ENCODE peak calls at places on chromosomes 7 and 10, in ten cellular contexts. One of them, this sample, is unnamed.

GRCh38 chr7:15197359-15197977 is 294.9 kb upstream of the DGKB start:
- DNase-seq in fibroblast of pulmonary artery: no peak
- DNase-seq in mucosa of descending colon: no peak
- DNase-seq in neural progenitor cell: no peak
- DNase-seq in PC-3: no peak
- DNase-seq in fibroblast of lung: peak
- DNase-seq in AG10803: no peak
- DNase-seq in AG04450: no peak
- DNase-seq in brain microvascular endothelial cell: no peak
- DNase-seq in bronchial epithelial cell: no peak
- DNase-seq in this sample: no peak

GRCh38 chr10:119687192-119688032 is 36.2 kb downstream of the BAG3 start:
- DNase-seq in fibroblast of pulmonary artery: peak
- DNase-seq in mucosa of descending colon: no peak
- DNase-seq in neural progenitor cell: peak
- DNase-seq in PC-3: peak
- DNase-seq in fibroblast of lung: no peak
- DNase-seq in AG10803: no peak
- DNase-seq in AG04450: no peak
- DNase-seq in brain microvascular endothelial cell: no peak
- DNase-seq in bronchial epithelial cell: no peak
- DNase-seq in this sample: no peak

GRCh38 chr7:157394246-157395191 is 57.7 kb downstream of the DNAJB6 start:
- DNase-seq in fibroblast of pulmonary artery: no peak
- DNase-seq in mucosa of descending colon: no peak
- DNase-seq in neural progenitor cell: no peak
- DNase-seq in PC-3: no peak
- DNase-seq in fibroblast of lung: peak
- DNase-seq in AG10803: no peak
- DNase-seq in AG04450: peak
- DNase-seq in brain microvascular endothelial cell: peak
- DNase-seq in bronchial epithelial cell: peak
- DNase-seq in this sample: no peak

GRCh38 chr10:31745612-31746376 is 182.8 kb downstream of the ARHGAP12 start:
- DNase-seq in fibroblast of pulmonary artery: peak
- DNase-seq in mucosa of descending colon: no peak
- DNase-seq in neural progenitor cell: no peak
- DNase-seq in PC-3: peak
- DNase-seq in fibroblast of lung: peak
- DNase-seq in AG10803: peak
- DNase-seq in AG04450: peak
- DNase-seq in brain microvascular endothelial cell: peak
- DNase-seq in bronchial epithelial cell: peak
- DNase-seq in this sample: no peak

GRCh38 chr10:92844746-92845145 is 3.6 kb upstream of the EXOC6 start:
- DNase-seq in fibroblast of pulmonary artery: peak
- DNase-seq in mucosa of descending colon: no peak
- DNase-seq in neural progenitor cell: peak
- DNase-seq in PC-3: no peak
- DNase-seq in fibroblast of lung: no peak
- DNase-seq in AG10803: no peak
- DNase-seq in AG04450: no peak
- DNase-seq in brain microvascular endothelial cell: no peak
- DNase-seq in bronchial epithelial cell: no peak
- DNase-seq in this sample: no peak

GRCh38 chr10:89475567-89475966 is 59.8 kb downstream of the SLC16A12 start:
- DNase-seq in fibroblast of pulmonary artery: no peak
- DNase-seq in mucosa of descending colon: no peak
- DNase-seq in neural progenitor cell: no peak
- DNase-seq in PC-3: no peak
- DNase-seq in fibroblast of lung: peak
- DNase-seq in AG10803: no peak
- DNase-seq in AG04450: no peak
- DNase-seq in brain microvascular endothelial cell: no peak
- DNase-seq in bronchial epithelial cell: no peak
- DNase-seq in this sample: no peak

GRCh38 chr10:64059884-64060283 is 538.7 kb downstream of the REEP3 start:
- DNase-seq in fibroblast of pulmonary artery: no peak
- DNase-seq in mucosa of descending colon: no peak
- DNase-seq in neural progenitor cell: no peak
- DNase-seq in PC-3: no peak
- DNase-seq in fibroblast of lung: no peak
- DNase-seq in AG10803: no peak
- DNase-seq in AG04450: no peak
- DNase-seq in brain microvascular endothelial cell: no peak
- DNase-seq in bronchial epithelial cell: no peak
- DNase-seq in this sample: no peak

GRCh38 chr10:61464461-61465215 is 11.5 kb upstream of the TMEM26 start:
- DNase-seq in fibroblast of pulmonary artery: peak
- DNase-seq in mucosa of descending colon: no peak
- DNase-seq in neural progenitor cell: no peak
- DNase-seq in PC-3: peak
- DNase-seq in fibroblast of lung: peak
- DNase-seq in AG10803: peak
- DNase-seq in AG04450: peak
- DNase-seq in brain microvascular endothelial cell: peak
- DNase-seq in bronchial epithelial cell: peak
- DNase-seq in this sample: no peak

GRCh38 chr7:20795881-20796280 is 9.2 kb upstream of the SP8 start:
- DNase-seq in fibroblast of pulmonary artery: no peak
- DNase-seq in mucosa of descending colon: no peak
- DNase-seq in neural progenitor cell: peak
- DNase-seq in PC-3: no peak
- DNase-seq in fibroblast of lung: no peak
- DNase-seq in AG10803: no peak
- DNase-seq in AG04450: no peak
- DNase-seq in brain microvascular endothelial cell: no peak
- DNase-seq in bronchial epithelial cell: no peak
- DNase-seq in this sample: no peak

GRCh38 chr7:20795361-20795760 is 8.7 kb upstream of the SP8 start:
- DNase-seq in fibroblast of pulmonary artery: no peak
- DNase-seq in mucosa of descending colon: no peak
- DNase-seq in neural progenitor cell: no peak
- DNase-seq in PC-3: no peak
- DNase-seq in fibroblast of lung: no peak
- DNase-seq in AG10803: no peak
- DNase-seq in AG04450: no peak
- DNase-seq in brain microvascular endothelial cell: no peak
- DNase-seq in bronchial epithelial cell: no peak
- DNase-seq in this sample: no peak

GRCh38 chr7:20793258-20793657 is 6.6 kb upstream of the SP8 start:
- DNase-seq in fibroblast of pulmonary artery: no peak
- DNase-seq in mucosa of descending colon: no peak
- DNase-seq in neural progenitor cell: peak
- DNase-seq in PC-3: no peak
- DNase-seq in fibroblast of lung: no peak
- DNase-seq in AG10803: no peak
- DNase-seq in AG04450: no peak
- DNase-seq in brain microvascular endothelial cell: no peak
- DNase-seq in bronchial epithelial cell: no peak
- DNase-seq in this sample: no peak

GRCh38 chr7:20794676-20795075 is 8.0 kb upstream of the SP8 start:
- DNase-seq in fibroblast of pulmonary artery: no peak
- DNase-seq in mucosa of descending colon: no peak
- DNase-seq in neural progenitor cell: peak
- DNase-seq in PC-3: no peak
- DNase-seq in fibroblast of lung: no peak
- DNase-seq in AG10803: no peak
- DNase-seq in AG04450: no peak
- DNase-seq in brain microvascular endothelial cell: no peak
- DNase-seq in bronchial epithelial cell: no peak
- DNase-seq in this sample: no peak

DNA sequence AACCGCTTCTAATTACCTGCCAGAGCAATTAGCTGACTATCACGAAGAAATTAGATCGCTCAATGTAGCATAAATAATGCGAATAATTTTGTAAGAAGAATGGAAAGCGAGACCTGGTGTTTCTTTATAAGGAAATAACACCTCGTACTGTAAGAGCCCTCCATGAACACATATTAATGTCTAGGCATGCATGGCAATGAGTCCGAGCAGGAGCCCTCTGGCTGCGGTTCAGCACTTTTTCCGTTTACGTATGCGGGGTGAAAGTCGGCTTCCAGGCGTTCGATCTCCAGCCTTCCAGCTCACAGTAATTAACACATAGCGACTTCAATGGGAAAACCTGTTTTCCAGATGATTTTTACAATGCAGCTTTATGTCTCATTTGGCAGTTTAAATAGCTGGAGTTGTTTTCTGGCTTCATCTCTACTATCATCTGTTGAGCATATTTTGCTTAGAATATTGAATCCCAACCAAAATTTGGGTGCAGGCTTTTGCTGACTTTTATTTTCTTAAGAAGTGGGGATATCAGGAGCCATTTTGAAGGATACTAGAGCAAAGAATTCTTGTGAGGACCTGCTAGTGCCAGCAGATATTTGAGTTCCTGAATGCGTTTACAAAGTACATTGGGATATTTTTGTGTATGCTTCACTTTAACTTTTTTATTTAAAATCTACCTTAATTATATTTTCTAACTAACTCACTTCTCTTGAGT is 7.2 kb upstream of the SP8 start:
- DNase-seq in fibroblast of pulmonary artery: no peak
- DNase-seq in mucosa of descending colon: no peak
- DNase-seq in neural progenitor cell: peak
- DNase-seq in PC-3: no peak
- DNase-seq in fibroblast of lung: no peak
- DNase-seq in AG10803: no peak
- DNase-seq in AG04450: no peak
- DNase-seq in brain microvascular endothelial cell: no peak
- DNase-seq in bronchial epithelial cell: no peak
- DNase-seq in this sample: no peak
- H3K4me3 ChIP-seq in fibroblast of pulmonary artery: no peak
- H3K4me3 ChIP-seq in mucosa of descending colon: no peak
- H3K4me3 ChIP-seq in neural progenitor cell: peak
- H3K4me3 ChIP-seq in PC-3: no peak
- H3K4me3 ChIP-seq in fibroblast of lung: no peak
- H3K4me3 ChIP-seq in AG10803: no peak
- H3K4me3 ChIP-seq in AG04450: no peak
- H3K4me3 ChIP-seq in brain microvascular endothelial cell: no peak
- H3K4me3 ChIP-seq in bronchial epithelial cell: no peak
- H3K4me3 ChIP-seq in this sample: no peak

DNA sequence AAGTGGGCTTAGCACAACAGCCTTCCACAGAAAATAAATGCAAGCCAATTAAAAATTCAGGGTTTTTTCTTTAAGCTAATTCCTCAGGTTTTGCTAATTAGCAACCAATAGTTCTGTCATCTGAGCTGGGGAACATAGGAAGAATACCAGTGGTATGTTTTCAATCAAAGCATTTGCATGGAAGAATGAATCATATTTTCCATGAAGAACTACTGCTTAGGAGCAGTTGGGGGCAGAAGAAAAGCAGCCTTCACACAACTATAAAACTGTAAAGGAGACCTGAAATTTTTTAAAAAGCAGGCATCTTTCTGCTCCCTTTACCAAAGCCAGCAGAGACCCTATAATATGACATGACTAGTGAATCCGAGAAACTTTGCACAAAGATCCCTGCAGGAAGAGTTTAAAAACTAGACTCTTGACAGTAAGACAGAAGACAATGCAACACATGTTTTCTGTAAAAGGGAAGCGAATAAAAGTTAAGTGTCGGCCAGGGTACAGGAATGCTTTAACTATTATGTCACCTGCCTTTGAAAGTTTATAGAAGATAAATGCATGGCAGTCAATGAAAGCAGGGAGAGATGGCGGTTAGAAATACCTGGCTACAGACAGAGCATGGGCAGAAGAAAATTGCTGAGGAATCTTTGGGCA is 93.3 kb downstream of the GLI3 start:
- DNase-seq in fibroblast of pulmonary artery: peak
- DNase-seq in mucosa of descending colon: no peak
- DNase-seq in neural progenitor cell: no peak
- DNase-seq in PC-3: no peak
- DNase-seq in fibroblast of lung: no peak
- DNase-seq in AG10803: peak
- DNase-seq in AG04450: no peak
- DNase-seq in brain microvascular endothelial cell: peak
- DNase-seq in bronchial epithelial cell: no peak
- DNase-seq in this sample: no peak
- TF ChIP-seq CTCF in fibroblast of pulmonary artery: no peak
- TF ChIP-seq CTCF in mucosa of descending colon: no peak
- TF ChIP-seq CTCF in neural progenitor cell: no peak
- TF ChIP-seq CTCF in PC-3: no peak
- TF ChIP-seq CTCF in fibroblast of lung: no peak
- TF ChIP-seq CTCF in AG10803: no peak
- TF ChIP-seq CTCF in AG04450: no peak
- TF ChIP-seq CTCF in brain microvascular endothelial cell: no peak
- TF ChIP-seq CTCF in bronchial epithelial cell: no peak
- TF ChIP-seq CTCF in this sample: no peak

DNA sequence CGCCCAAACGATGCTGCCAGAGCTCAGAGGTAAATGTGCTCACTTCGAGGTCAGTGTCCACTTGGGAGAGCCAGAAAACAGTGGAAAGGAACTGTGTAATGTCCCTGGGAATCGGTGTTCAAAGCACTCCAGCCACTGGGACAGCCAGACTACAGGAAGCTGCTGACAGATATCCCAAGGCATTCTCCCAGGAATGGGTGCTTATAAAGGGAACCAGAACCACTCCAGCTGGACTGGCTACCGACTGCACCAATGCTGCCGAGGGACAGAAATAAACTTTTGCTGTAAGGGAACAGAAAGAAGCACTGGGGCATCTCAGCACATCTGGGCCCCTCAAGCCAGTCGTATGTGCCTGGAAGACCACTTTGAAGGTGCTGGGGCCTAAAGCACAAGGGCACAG is 76.7 kb downstream of the ATXN7L1 start:
- DNase-seq in fibroblast of pulmonary artery: peak
- DNase-seq in mucosa of descending colon: no peak
- DNase-seq in neural progenitor cell: no peak
- DNase-seq in PC-3: no peak
- DNase-seq in fibroblast of lung: no peak
- DNase-seq in AG10803: peak
- DNase-seq in AG04450: no peak
- DNase-seq in brain microvascular endothelial cell: no peak
- DNase-seq in bronchial epithelial cell: no peak
- DNase-seq in this sample: no peak
- H3K4me3 ChIP-seq in fibroblast of pulmonary artery: no peak
- H3K4me3 ChIP-seq in mucosa of descending colon: no peak
- H3K4me3 ChIP-seq in neural progenitor cell: no peak
- H3K4me3 ChIP-seq in PC-3: no peak
- H3K4me3 ChIP-seq in fibroblast of lung: no peak
- H3K4me3 ChIP-seq in AG10803: no peak
- H3K4me3 ChIP-seq in AG04450: no peak
- H3K4me3 ChIP-seq in brain microvascular endothelial cell: no peak
- H3K4me3 ChIP-seq in bronchial epithelial cell: no peak
- H3K4me3 ChIP-seq in this sample: no peak

DNA sequence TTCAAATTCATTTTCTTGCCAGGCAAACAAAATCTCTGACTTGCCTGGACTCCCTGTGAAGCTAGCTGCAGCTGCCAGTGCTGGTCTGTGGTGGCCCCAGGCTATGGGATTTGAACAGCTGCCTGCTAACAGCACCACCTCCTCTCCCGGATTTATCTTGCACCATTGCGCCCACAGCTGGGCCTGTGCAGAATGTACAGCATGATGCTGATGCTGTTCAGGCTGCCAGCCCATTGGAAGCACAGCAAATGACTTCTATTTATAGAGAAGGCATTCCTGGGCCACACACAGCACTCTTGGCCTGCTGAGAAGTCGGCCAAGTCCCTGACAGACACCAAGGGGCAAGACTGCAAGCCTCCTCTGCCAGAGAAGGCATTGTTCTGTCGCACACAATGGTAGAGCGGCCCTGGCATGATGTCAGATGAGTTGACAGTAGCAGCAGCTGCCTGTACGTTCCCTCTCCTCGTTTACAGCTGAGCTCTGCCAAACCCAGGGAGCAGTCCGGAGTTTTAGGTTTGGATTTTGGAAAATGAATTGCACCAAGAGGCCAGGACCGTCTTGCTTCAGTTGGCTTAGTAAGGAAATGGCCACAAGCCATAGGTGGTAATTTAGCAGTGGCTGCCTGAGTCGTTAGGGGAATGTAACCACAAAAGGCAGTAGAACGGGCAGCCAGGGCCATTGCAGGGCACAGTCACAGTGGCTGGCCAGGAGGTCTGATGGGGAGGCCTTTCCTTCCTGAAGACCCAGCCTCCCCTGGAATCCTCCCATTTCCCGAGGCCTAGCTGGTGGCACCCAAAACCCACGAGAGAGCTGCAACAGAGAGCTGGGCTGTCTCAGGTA is 38.5 kb downstream of the MTURN start:
- DNase-seq in fibroblast of pulmonary artery: peak
- DNase-seq in mucosa of descending colon: no peak
- DNase-seq in neural progenitor cell: peak
- DNase-seq in PC-3: peak
- DNase-seq in fibroblast of lung: peak
- DNase-seq in AG10803: peak
- DNase-seq in AG04450: peak
- DNase-seq in brain microvascular endothelial cell: peak
- DNase-seq in bronchial epithelial cell: peak
- DNase-seq in this sample: peak
- TF ChIP-seq CTCF in fibroblast of pulmonary artery: peak
- TF ChIP-seq CTCF in mucosa of descending colon: no peak
- TF ChIP-seq CTCF in neural progenitor cell: peak
- TF ChIP-seq CTCF in PC-3: peak
- TF ChIP-seq CTCF in fibroblast of lung: peak
- TF ChIP-seq CTCF in AG10803: peak
- TF ChIP-seq CTCF in AG04450: peak
- TF ChIP-seq CTCF in brain microvascular endothelial cell: peak
- TF ChIP-seq CTCF in bronchial epithelial cell: peak
- TF ChIP-seq CTCF in this sample: no peak